ENCODE peak calls at places on chromosomes 12 and 14, in five cellular contexts. U is CD4-positive, alpha-beta T cell; O is Panc1; J is choroid plexus epithelial cell; V is endothelial cell. H is an unnamed sample.

GRCh38 chr12:80580254-80580653 is 127.2 kb upstream of the MYF6 start:
- DNase-seq in U (no peak), O (no peak), J (peak), V (no peak), H (no peak)

GRCh38 chr12:109385339-109386078 is 37.8 kb downstream of the MYO1H start:
- DNase-seq in U (no peak), O (peak), J (peak), V (no peak), H (no peak)

GRCh38 chr12:41663487-41664258 is 475.6 kb downstream of the PDZRN4 start:
- DNase-seq in U (no peak), O (no peak), J (peak), V (peak), H (no peak)

GRCh38 chr12:6697584-6698351 is 2.8 kb downstream of the PIANP start:
- DNase-seq in U (no peak), O (no peak), J (peak), V (peak), H (peak)

GRCh38 chr12:50765325-50765911 is 1.5 kb downstream of the ATF1 start:
- DNase-seq in U (peak), O (peak), J (peak), V (peak), H (peak)

GRCh38 chr12:96502477-96502876 is 13.1 kb downstream of the CFAP54 start:
- DNase-seq in U (no peak), O (no peak), J (no peak), V (no peak), H (peak)

GRCh38 chr14:50396636-50397460 is at the start of gene CDKL1:
- DNase-seq in U (peak), O (peak), J (peak), V (peak), H (peak)

GRCh38 chr12:59580050-59580449 is 15.8 kb upstream of the SLC16A7 start:
- DNase-seq in U (no peak), O (no peak), J (no peak), V (no peak), H (no peak)

GRCh38 chr12:27624586-27624985 is 71.7 kb upstream of the REP15 start:
- DNase-seq in U (no peak), O (no peak), J (no peak), V (no peak), H (no peak)

GRCh38 chr12:1357171-1357570 is 237.2 kb downstream of the FBXL14 start:
- DNase-seq in U (no peak), O (no peak), J (peak), V (no peak), H (no peak)

GRCh38 chr14:38737657-38738056 is 365.4 kb downstream of the SEC23A start:
- DNase-seq in U (no peak), O (no peak), J (no peak), V (no peak), H (no peak)

GRCh38 chr14:50763386-50764007 is 67.5 kb downstream of the NIN start:
- DNase-seq in U (no peak), O (no peak), J (peak), V (no peak), H (no peak)

GRCh38 chr12:114275937-114276785 is 129.8 kb downstream of the TBX5 start:
- DNase-seq in U (no peak), O (no peak), J (no peak), V (no peak), H (no peak)

GRCh38 chr14:71324767-71325272 is 417.6 kb downstream of the PCNX1 start:
- DNase-seq in U (peak), O (no peak), J (peak), V (peak), H (peak)

GRCh38 chr14:45298427-45299117 is 45.6 kb upstream of the MIS18BP1 start:
- DNase-seq in U (no peak), O (no peak), J (no peak), V (no peak), H (no peak)

GRCh38 chr14:71271166-71271945 is 364.1 kb downstream of the PCNX1 start:
- DNase-seq in U (no peak), O (no peak), J (no peak), V (no peak), H (no peak)

GRCh38 chr14:94771906-94772468 is 2.1 kb upstream of the GSC start:
- DNase-seq in U (no peak), O (no peak), J (no peak), V (no peak), H (no peak)

GRCh38 chr12:77720258-77720657 is 110.4 kb upstream of the NAV3 start:
- DNase-seq in U (no peak), O (no peak), J (peak), V (no peak), H (no peak)

GRCh38 chr12:41514907-41515306 is 326.8 kb downstream of the PDZRN4 start:
- DNase-seq in U (no peak), O (no peak), J (peak), V (peak), H (peak)

GRCh38 chr12:27434673-27435565 is 11.6 kb upstream of the SMCO2 start:
- DNase-seq in U (peak), O (no peak), J (peak), V (no peak), H (peak)

GRCh38 chr12:24155042-24155441 is 205.6 kb upstream of the SOX5 start:
- DNase-seq in U (no peak), O (no peak), J (no peak), V (no peak), H (no peak)
- TF ChIP-seq CTCF in U (no peak), O (no peak), J (no peak), V (peak), H (no peak)

GRCh38 chr12:71125515-71125914 is 32.3 kb downstream of the TSPAN8 start:
- DNase-seq in U (no peak), O (no peak), J (peak), V (no peak), H (no peak)
- TF ChIP-seq CTCF in U (no peak), O (no peak), J (peak), V (no peak), H (no peak)

GRCh38 chr14:59009967-59010366 is 178.5 kb upstream of the DAAM1 start:
- DNase-seq in U (no peak), O (no peak), J (no peak), V (no peak), H (no peak)

GRCh38 chr14:59004012-59004411 is 184.5 kb upstream of the DAAM1 start:
- DNase-seq in U (no peak), O (no peak), J (peak), V (no peak), H (no peak)
- TF ChIP-seq CTCF in U (no peak), O (peak), J (peak), V (no peak), H (no peak)

GRCh38 chr12:126346087-126346486 is 1280.9 kb downstream of the AACS start:
- DNase-seq in U (no peak), O (no peak), J (no peak), V (no peak), H (no peak)
- TF ChIP-seq CTCF in U (no peak), O (no peak), J (no peak), V (no peak), H (no peak)

DNA sequence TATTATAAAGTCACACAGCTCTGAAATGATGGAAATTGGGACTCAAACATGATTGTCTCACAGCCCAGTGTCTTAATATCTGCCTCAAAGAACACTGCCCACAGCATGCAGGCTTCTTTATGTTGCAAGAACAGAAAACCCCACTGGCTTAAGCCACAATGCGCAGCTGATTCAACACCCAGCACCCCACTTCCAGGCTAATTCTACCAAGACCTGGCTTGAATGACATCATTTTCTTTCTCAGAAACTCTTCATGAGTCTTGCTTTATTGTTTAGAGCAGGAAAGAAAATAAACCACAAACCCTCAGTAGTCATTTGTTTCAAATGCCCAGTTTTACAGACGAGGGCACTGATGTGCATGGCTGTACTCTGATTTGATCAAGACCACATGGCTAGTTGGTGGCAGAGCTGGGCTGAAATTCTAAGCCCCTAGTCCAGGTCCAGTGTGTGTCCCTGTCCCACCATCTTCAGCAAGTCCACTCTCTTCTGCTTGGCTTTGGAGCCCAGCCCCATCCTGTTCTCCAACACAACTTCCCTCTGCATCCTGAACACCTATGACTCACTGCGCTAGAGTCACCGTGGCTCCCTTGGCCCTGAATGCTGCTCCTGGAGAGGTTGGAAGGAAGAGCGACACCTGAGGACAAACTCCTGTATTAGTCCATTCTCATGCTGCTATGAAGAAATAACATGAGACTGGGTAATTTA is 50.3 kb upstream of the SRSF5 start:
- DNase-seq in U (peak), O (no peak), J (peak), V (no peak), H (peak)
- TF ChIP-seq CTCF in U (no peak), O (no peak), J (peak), V (no peak), H (no peak)

GRCh38 chr14:99793213-99794155 is at the start of gene EML1:
- DNase-seq in U (peak), O (no peak), J (peak), V (peak), H (peak)
- TF ChIP-seq CTCF in U (no peak), O (peak), J (no peak), V (no peak), H (no peak)

GRCh38 chr12:119829439-119829838 is 47.7 kb downstream of the CIT start:
- DNase-seq in U (no peak), O (no peak), J (no peak), V (no peak), H (no peak)
- TF ChIP-seq CTCF in U (no peak), O (no peak), J (no peak), V (no peak), H (no peak)

DNA sequence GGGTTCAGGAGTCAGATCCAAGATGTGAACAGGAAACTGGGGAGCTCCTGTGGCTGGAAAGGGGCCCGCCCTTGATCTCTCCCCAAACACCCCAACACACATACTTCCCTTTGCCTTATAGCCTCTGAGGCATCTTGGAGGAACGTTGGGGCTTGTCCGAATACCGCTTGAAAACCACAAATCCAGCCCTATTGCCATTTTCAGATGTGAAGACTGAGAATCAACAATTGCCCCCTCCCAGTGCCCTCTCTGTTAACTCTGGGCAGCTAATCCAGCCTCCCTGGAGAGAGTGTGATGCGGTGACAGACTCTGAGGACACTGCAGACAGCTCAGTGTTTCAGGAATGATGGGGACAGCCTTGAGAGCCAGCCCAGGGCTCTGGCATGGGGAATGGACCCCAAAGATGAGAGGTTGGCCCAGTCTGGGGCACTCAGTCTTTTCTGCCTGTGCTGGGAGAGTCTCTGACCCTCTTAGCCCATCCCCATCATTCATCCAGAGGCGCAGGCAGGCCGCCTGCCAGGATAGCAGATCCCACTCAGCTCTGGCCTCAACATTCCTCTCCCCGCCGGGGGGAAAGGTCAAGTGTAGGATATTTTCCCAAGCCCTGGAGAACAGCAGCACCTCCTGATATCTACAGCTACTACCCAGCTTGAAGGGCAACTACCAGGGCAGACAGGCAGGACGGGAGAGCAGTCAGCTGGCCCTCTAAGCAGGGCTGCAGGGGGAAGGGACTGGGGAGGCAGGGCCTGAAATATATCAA is 24.6 kb upstream of the LTBP2 start:
- DNase-seq in U (no peak), O (no peak), J (peak), V (no peak), H (no peak)
- TF ChIP-seq CTCF in U (no peak), O (no peak), J (no peak), V (no peak), H (no peak)

DNA sequence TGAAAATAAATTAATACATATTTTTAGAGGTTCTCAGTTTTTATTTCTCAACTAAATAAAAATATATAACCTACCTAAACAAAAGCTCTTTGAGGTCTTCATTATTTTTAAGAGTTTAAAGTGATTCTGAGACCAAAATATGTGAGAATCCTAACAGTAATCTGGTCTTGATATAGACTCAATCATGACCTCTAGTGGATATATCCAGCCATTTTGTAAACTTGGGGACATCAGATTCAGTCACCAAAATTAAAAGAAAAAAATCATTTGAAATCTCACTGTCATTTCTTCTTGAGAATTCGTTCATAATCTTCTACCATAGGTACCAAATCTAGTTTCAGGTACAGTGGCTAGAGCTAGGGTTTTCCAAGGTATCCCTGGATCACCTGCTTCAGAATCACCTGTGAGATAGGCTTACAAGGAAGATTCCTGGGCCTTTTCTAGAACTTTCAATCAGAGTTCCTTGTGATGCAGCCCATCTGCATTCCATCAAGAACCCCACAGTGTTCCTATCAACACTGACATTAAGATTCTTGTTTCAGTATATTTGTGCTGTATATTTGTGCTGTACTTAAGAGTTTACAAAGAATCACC is 214.9 kb downstream of the ADAMTS20 start:
- DNase-seq in U (no peak), O (no peak), J (peak), V (no peak), H (no peak)
- TF ChIP-seq CTCF in U (no peak), O (peak), J (peak), V (peak), H (no peak)

GRCh38 chr14:23351681-23352505 is 794 bp downstream of the SLC22A17 start:
- DNase-seq in U (no peak), O (no peak), J (no peak), V (peak), H (peak)
- TF ChIP-seq CTCF in U (peak), O (peak), J (no peak), V (peak), H (no peak)

H was measured in activated CD8-positive, alpha-beta T cell treated with anti-CD3 and anti-CD28 coated beads for 36 hours.